ENCODE peak calls at places on chromosomes 3 and 15, in six cellular contexts. M is bronchial epithelial cell, O is neural progenitor cell, D is mesenchymal stem cell, N is A549, T is colonic mucosa. P is an unnamed sample.
A peak's percentile ranks its signal among the peaks of the same experiment; 100 is the strongest.

GRCh38 chr3:29240248-29240647 is 40.6 kb upstream of the RBMS3 start:
- DNase-seq in N (no peak), D (peak; percentile 40), O (no peak), T (no peak), M (peak; percentile 77), P (peak; percentile 78)

GRCh38 chr3:137065381-137065780 is 107.6 kb downstream of the IL20RB start:
- DNase-seq in O (peak; percentile 24), T (no peak), N (no peak), M (peak; percentile 21), D (no peak), P (no peak)

GRCh38 chr3:147572970-147573340 is 163.8 kb downstream of the ZIC1 start:
- DNase-seq in T (no peak), D (no peak), M (peak; percentile 8), N (no peak), O (no peak), P (no peak)

GRCh38 chr3:39593341-39593740 is 125.9 kb downstream of the MOBP start:
- DNase-seq in N (no peak), M (no peak), O (no peak), D (no peak), T (no peak), P (no peak)

GRCh38 chr3:38397320-38397719 is 50.7 kb downstream of the XYLB start:
- DNase-seq in M (peak; percentile 35), D (peak; percentile 40), N (no peak), T (no peak), O (peak; percentile 86), P (peak; percentile 63)

GRCh38 chr15:31905054-31905453 is 125.3 kb upstream of the CHRNA7 start:
- DNase-seq in N (no peak), M (no peak), T (peak; percentile 89), O (peak; percentile 4), D (no peak), P (no peak)

GRCh38 chr15:59485036-59485435 is 47.0 kb downstream of the FAM81A start:
- DNase-seq in M (no peak), N (no peak), O (no peak), D (no peak), T (no peak), P (no peak)

GRCh38 chr3:112007641-112008040 is 8.9 kb downstream of the TAGLN3 start:
- DNase-seq in M (peak; percentile 45), N (no peak), D (peak; percentile 30), O (no peak), T (no peak), P (peak; percentile 85)

GRCh38 chr15:93719941-93720351 is 511.4 kb upstream of the MCTP2 start:
- DNase-seq in M (peak; percentile 73), D (no peak), T (no peak), N (no peak), O (no peak), P (no peak)

GRCh38 chr3:42507751-42508335 is 5.4 kb downstream of the VIPR1 start:
- DNase-seq in O (no peak), D (no peak), T (no peak), N (no peak), M (no peak), P (no peak)

GRCh38 chr3:207973-208372 is 11.4 kb downstream of the CHL1 start:
- DNase-seq in M (no peak), N (no peak), D (no peak), T (no peak), O (no peak), P (no peak)

GRCh38 chr3:125374501-125374995 is 577 bp downstream of the ZNF148 start:
- DNase-seq in M (peak; percentile 35), D (peak; percentile 69), T (peak; percentile 51), N (peak; percentile 38), O (peak; percentile 62), P (peak; percentile 49)

GRCh38 chr15:63381301-63382192 is at the start of gene CA12:
- DNase-seq in D (peak; percentile 47), O (peak; percentile 70), N (peak; percentile 75), T (peak; percentile 86), M (peak; percentile 67), P (peak; percentile 53)

GRCh38 chr3:80696280-80696679 is 928.5 kb upstream of the ROBO1 start:
- DNase-seq in O (no peak), N (no peak), T (peak; percentile 26), M (peak; percentile 63), D (no peak), P (no peak)

GRCh38 chr3:50003216-50003615 is 63.3 kb downstream of the RBM6 start:
- DNase-seq in D (no peak), N (no peak), M (no peak), T (no peak), O (no peak), P (peak; percentile 12)

GRCh38 chr3:69008980-69009379 is 4.5 kb downstream of the EOGT start:
- DNase-seq in N (no peak), D (no peak), M (no peak), T (no peak), O (peak; percentile 29), P (no peak)

GRCh38 chr15:40092416-40093223 is 16.1 kb downstream of the BMF start:
- DNase-seq in D (peak; percentile 96), M (no peak), T (peak; percentile 71), O (peak; percentile 67), N (no peak), P (peak; percentile 78)

GRCh38 chr15:66066005-66066404 is 187.5 kb downstream of the MEGF11 start:
- DNase-seq in N (no peak), M (no peak), D (no peak), O (no peak), T (no peak), P (no peak)

GRCh38 chr3:190064112-190064511 is 56.6 kb downstream of the P3H2 start:
- DNase-seq in D (peak; percentile 90), O (no peak), N (peak; percentile 15), M (peak; percentile 97), T (no peak), P (peak; percentile 92)

GRCh38 chr3:108011616-108012015 is 79.2 kb downstream of the CD47 start:
- DNase-seq in M (no peak), O (no peak), T (no peak), D (no peak), N (no peak), P (no peak)

GRCh38 chr15:52790166-52790708 is at the start of gene ONECUT1:
- DNase-seq in M (no peak), N (peak; percentile 79), D (peak; percentile 40), T (peak; percentile 44), O (peak; percentile 91), P (peak; percentile 19)

GRCh38 chr3:39531681-39532080 is 64.2 kb downstream of the MOBP start:
- DNase-seq in N (peak; percentile 28), T (no peak), O (no peak), M (peak; percentile 98), D (peak; percentile 60), P (peak; percentile 65)

GRCh38 chr15:33031324-33031736 is 163.2 kb downstream of the FMN1 start:
- DNase-seq in D (no peak), N (no peak), M (peak; percentile 80), O (no peak), T (no peak), P (peak; percentile 63)

GRCh38 chr3:61631108-61631769 is 69.9 kb downstream of the PTPRG start:
- DNase-seq in N (no peak), T (no peak), D (no peak), O (no peak), M (no peak), P (no peak)

GRCh38 chr3:61628636-61629035 is 67.3 kb downstream of the PTPRG start:
- DNase-seq in D (no peak), T (no peak), N (no peak), M (peak; percentile 7), O (no peak), P (no peak)

GRCh38 chr3:61629442-61629841 is 68.1 kb downstream of the PTPRG start:
- DNase-seq in D (no peak), O (no peak), M (no peak), T (no peak), N (no peak), P (no peak)

GRCh38 chr3:61634678-61635077 is 73.3 kb downstream of the PTPRG start:
- DNase-seq in D (no peak), M (no peak), T (no peak), N (no peak), O (no peak), P (no peak)

GRCh38 chr3:61632568-61633175 is 71.3 kb downstream of the PTPRG start:
- DNase-seq in N (no peak), O (no peak), M (no peak), T (no peak), D (no peak), P (peak; percentile 38)
- H3K4me3 ChIP-seq in N (no peak overlapping the region), O (no peak overlapping the region), M (no peak overlapping the region), T (no peak overlapping the region), D (no peak overlapping the region), P (no peak overlapping the region)

GRCh38 chr15:57592836-57593420 is 1.2 kb downstream of the MYZAP start:
- DNase-seq in M (peak; percentile 63), T (no peak), O (no peak), D (no peak), N (no peak), P (no peak)
- H3K4me3 ChIP-seq in M (peak overlapping the region; percentile 56), T (peak overlapping the region; percentile 59), O (no peak overlapping the region), D (no peak overlapping the region), N (no peak overlapping the region), P (no peak overlapping the region)

DNA sequence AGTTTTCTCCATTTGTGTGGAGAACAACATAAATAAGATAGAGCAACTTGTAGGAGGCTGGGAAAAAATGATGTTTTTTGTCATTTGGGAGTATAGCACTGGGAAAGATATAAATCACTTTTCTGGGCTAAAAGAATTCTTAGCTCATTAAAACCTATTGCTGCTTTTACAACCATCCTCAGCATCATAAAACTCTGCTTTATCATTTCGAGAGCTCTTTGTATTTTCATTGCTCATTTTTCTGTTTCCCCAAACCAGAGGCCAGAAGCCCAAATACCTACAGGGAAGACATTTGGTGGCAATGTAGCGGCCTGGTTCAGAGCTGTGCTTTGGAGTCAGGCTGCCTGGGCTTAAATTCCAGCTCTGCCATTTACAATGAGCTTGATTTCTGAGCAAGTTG is 259.8 kb downstream of the EBLN2 start:
- DNase-seq in N (no peak), M (no peak), D (no peak), O (no peak), T (no peak), P (no peak)
- H3K4me3 ChIP-seq in N (no peak overlapping the region), M (no peak overlapping the region), D (no peak overlapping the region), O (no peak overlapping the region), T (no peak overlapping the region), P (no peak overlapping the region)

GRCh38 chr15:70701891-70702568 is 61.3 kb downstream of the UACA start:
- DNase-seq in O (no peak), T (no peak), M (peak; percentile 71), D (peak; percentile 87), N (peak; percentile 37), P (peak; percentile 82)

GRCh38 chr15:70702584-70702983 is 60.8 kb downstream of the UACA start:
- DNase-seq in T (no peak), N (no peak), O (no peak), M (no peak), D (no peak), P (no peak)

GRCh38 chr15:70699873-70700272 is 63.5 kb downstream of the UACA start:
- DNase-seq in M (no peak), O (no peak), T (no peak), N (no peak), D (no peak), P (no peak)

GRCh38 chr15:70698991-70699390 is 64.4 kb downstream of the UACA start:
- DNase-seq in T (no peak), M (no peak), O (no peak), N (no peak), D (no peak), P (no peak)

DNA sequence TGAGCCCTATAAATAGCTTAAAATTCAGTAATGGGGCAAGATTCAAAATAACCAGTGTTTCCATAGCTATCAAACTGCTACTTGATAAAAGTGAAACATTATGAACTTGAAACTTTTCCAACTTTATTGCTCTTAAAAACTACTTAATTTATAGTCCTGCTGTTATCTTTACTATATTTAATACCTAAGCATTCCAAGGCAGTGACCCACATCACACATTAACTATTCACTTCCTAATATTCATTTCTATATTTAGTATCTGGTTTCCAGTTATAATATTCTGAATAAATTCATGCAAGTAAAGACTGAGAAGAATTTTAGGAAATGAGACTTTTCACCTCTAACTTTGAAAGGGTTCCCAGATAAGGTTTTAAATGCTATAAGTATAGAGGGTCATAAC is 64.9 kb downstream of the UACA start:
- DNase-seq in D (no peak), T (no peak), M (no peak), N (no peak), O (no peak), P (no peak)
- H3K4me3 ChIP-seq in D (no peak overlapping the region), T (no peak overlapping the region), M (no peak overlapping the region), N (no peak overlapping the region), O (no peak overlapping the region), P (no peak overlapping the region)